ENCODE peak calls at places on chromosomes 5 and 9, in four cellular contexts. N is testis, E is A549, T is HCT116. F is an unnamed sample.

GRCh38 chr5:36417221-36417620 is 115.5 kb upstream of the RANBP3L start:
- DNase-seq in N (no peak), E (no peak), T (no peak), F (peak; percentile 68)

GRCh38 chr5:132059696-132060500 is 557 bp upstream of the IL3 start:
- DNase-seq in N (peak; percentile 4), E (no peak), T (no peak), F (no peak)

GRCh38 chr5:81544351-81545001 is 150.5 kb upstream of the ACOT12 start:
- DNase-seq in E (no peak), N (no peak), T (no peak), F (peak; percentile 50)

GRCh38 chr5:116787570-116787969 is 212.9 kb upstream of the SEMA6A start:
- DNase-seq in N (no peak), T (no peak), E (no peak), F (no peak)

GRCh38 chr9:92664394-92665152 is 5.4 kb downstream of the IPPK start:
- DNase-seq in N (no peak), E (no peak), T (no peak), F (no peak)

GRCh38 chr9:105065119-105066088 is 137.4 kb upstream of the ABCA1 start:
- DNase-seq in N (no peak), E (no peak), T (no peak), F (no peak)

GRCh38 chr5:52786937-52787599 is 648 bp upstream of the ITGA1 start:
- DNase-seq in E (no peak), T (peak; percentile 50), N (no peak), F (peak; percentile 70)

GRCh38 chr5:149834246-149834855 is 104.2 kb downstream of the PPARGC1B start:
- DNase-seq in E (peak; percentile 87), T (peak; percentile 74), N (peak; percentile 90), F (no peak)

GRCh38 chr9:99722852-99723251 is 98.8 kb upstream of the NR4A3 start:
- DNase-seq in T (no peak), E (no peak), N (no peak), F (no peak)

GRCh38 chr9:86079421-86080111 is 19.8 kb downstream of the GOLM1 start:
- DNase-seq in N (no peak), E (no peak), T (no peak), F (peak; percentile 83)

GRCh38 chr9:14823800-14824199 is 86.4 kb downstream of the FREM1 start:
- DNase-seq in N (no peak), E (no peak), T (no peak), F (no peak)

GRCh38 chr9:72315089-72315509 is 49.9 kb downstream of the ZFAND5 start:
- DNase-seq in E (peak; percentile 24), N (peak; percentile 68), T (no peak), F (no peak)

GRCh38 chr9:15218994-15219393 is 88.0 kb downstream of the TTC39B start:
- DNase-seq in T (no peak), E (no peak), N (no peak), F (no peak)

GRCh38 chr5:173496129-173496882 is 120.1 kb downstream of the BOD1 start:
- DNase-seq in E (no peak), N (peak; percentile 26), T (no peak), F (no peak)

GRCh38 chr5:57956606-57957005 is 474.0 kb upstream of the ACTBL2 start:
- DNase-seq in T (no peak), E (no peak), N (no peak), F (no peak)

GRCh38 chr5:174246743-174247142 is 201.2 kb downstream of the NSG2 start:
- DNase-seq in N (no peak), E (no peak), T (no peak), F (no peak)

GRCh38 chr9:132886358-132886725 is 7.6 kb downstream of the SPACA9 start:
- DNase-seq in N (no peak), T (no peak), E (no peak), F (no peak)

GRCh38 chr9:132881826-132882225 is 3.1 kb downstream of the SPACA9 start:
- DNase-seq in E (no peak), N (no peak), T (no peak), F (no peak)

GRCh38 chr9:132885691-132886357 is 7.1 kb downstream of the SPACA9 start:
- DNase-seq in N (no peak), E (no peak), T (no peak), F (no peak)

GRCh38 chr9:132882616-132883015 is 3.9 kb downstream of the SPACA9 start:
- DNase-seq in N (no peak), T (no peak), E (no peak), F (no peak)

DNA sequence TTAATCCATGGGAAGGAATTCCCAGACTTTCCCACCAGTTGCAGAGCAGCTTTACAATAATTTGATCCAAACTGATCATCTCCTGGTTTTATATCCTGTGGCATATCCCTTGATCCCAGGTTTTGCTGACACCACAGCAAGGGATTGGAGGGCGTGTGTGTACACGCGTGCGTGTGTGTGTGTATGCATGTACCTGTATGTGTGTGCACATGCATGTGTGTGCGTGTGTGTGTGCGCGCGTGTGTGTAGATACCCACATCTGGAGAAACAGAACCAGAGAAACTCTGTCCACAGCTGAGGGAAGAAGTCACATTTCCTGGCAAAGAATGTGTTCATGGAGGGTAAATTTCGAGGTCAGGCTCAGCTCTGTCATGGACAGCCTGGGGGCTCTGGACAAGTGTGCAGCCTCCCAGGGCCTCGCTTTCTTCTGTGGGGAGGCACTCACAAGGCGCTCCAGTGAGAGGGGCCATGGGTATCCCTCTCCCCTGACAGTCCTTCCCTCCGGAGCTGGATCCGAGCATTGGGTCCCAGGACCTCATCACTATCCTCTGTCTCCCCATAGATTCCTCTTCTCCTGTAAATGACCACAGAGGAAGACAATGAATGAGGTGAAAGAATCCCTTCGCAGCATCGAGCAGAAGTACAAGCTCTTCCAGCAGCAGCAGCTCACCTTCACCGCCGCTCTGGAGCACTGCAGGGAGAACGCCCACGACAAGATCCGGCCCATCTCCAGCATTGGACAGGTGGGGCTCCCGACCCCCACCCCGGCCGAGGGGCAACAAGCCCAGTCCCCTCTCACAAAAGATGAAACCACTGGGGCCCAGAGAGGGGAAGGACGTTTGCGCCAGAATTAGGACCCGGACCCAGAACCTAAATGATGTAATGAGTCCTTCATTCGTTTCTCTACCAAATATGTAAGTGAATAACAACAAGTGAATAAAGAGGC is 4.9 kb downstream of the SPACA9 start:
- DNase-seq in T (no peak), N (no peak), E (no peak), F (no peak)
- H3K27ac ChIP-seq in T (no peak overlapping the region), N (no peak overlapping the region), E (no peak overlapping the region), F (no peak overlapping the region)

GRCh38 chr9:127523312-127523851 is 72.1 kb downstream of the LRSAM1 start:
- DNase-seq in E (no peak), T (peak; percentile 50), N (no peak), F (no peak)
- H3K4me1 ChIP-seq in E (peaks cover 46% of the 10 kb centered on the region), T (peaks cover 18% of the 10 kb centered on the region), N (peaks cover 51% of the 10 kb centered on the region), F (peaks cover 14% of the 10 kb centered on the region)

GRCh38 chr5:168086104-168086610 is 205.3 kb upstream of the WWC1 start:
- DNase-seq in T (no peak), N (no peak), E (peak; percentile 76), F (peak; percentile 42)

GRCh38 chr5:168089201-168089887 is 202.1 kb upstream of the WWC1 start:
- DNase-seq in E (no peak), T (no peak), N (no peak), F (no peak)

GRCh38 chr5:168085321-168086040 is 206.0 kb upstream of the WWC1 start:
- DNase-seq in N (no peak), T (no peak), E (no peak), F (no peak)

GRCh38 chr5:168086736-168087135 is 204.7 kb upstream of the WWC1 start:
- DNase-seq in N (no peak), T (no peak), E (no peak), F (no peak)

DNA sequence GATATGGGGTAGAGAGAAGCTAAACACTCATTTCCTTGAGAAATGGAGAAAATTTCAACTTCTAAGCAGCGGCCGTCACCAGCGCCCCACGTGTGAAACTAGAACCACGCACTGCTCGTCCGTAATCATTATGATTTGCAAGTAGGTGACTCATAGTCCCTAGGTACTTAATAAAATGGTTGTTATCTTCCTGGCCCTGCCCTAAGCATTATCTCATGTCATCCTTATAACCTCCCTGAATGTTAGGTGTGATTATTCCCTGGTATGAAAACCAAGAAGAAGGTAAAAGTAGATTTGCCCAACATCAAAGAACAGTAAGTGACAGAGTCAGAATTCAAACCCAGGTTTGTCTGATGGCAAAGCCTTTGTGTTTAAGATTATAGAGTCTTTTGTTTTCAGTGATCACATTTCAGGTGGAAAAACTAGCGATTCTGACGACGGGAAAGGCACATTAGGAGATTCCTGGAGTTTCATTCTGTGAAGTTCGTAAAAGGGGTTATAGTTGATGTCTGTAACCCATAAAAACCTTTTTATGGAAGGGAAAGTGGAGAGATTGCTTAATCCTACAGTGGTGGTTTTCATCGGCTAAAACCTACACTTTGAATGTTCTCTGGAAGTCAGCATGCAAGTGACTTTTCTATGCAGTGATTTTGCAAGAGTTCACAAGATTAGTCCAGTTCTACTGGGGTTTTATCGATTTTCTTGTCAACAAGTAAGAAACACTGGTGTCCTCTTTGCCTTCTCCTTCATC is 202.9 kb upstream of the WWC1 start:
- DNase-seq in N (no peak), T (no peak), E (no peak), F (no peak)
- H3K27ac ChIP-seq in N (no peak overlapping the region), T (no peak overlapping the region), E (no peak overlapping the region), F (no peak overlapping the region)

GRCh38 chr5:107554776-107555424 is 115.8 kb downstream of the EFNA5 start:
- DNase-seq in N (no peak), T (no peak), E (no peak), F (no peak)
- H3K4me1 ChIP-seq in N (no peaks in the 10 kb centered on the region), T (peaks cover 15% of the 10 kb centered on the region), E (peaks cover 69% of the 10 kb centered on the region), F (peaks cover 18% of the 10 kb centered on the region)

F was measured in foreskin keratinocyte.